ENCODE peak calls at places on chromosomes 11 and 22, in four cellular contexts. E, B, I and J are unnamed samples.

GRCh38 chr22:39234157-39234793 is 10.5 kb downstream of the PDGFB start:
- DNase-seq in E (no peak), B (peak; percentile 80), I (no peak), J (no peak)

GRCh38 chr11:133955945-133956421 is 785 bp downstream of the IGSF9B start:
- DNase-seq in E (no peak), B (no peak), I (no peak), J (no peak)

GRCh38 chr11:61106296-61106695 is 4.0 kb downstream of the CD5 start:
- DNase-seq in E (no peak), B (no peak), I (no peak), J (no peak)

GRCh38 chr11:131070365-131070764 is 154.1 kb upstream of the SNX19 start:
- DNase-seq in E (no peak), B (no peak), I (no peak), J (no peak)

GRCh38 chr11:71120346-71120963 is 131.9 kb downstream of the SHANK2 start:
- DNase-seq in E (peak; percentile 64), B (no peak), I (no peak), J (no peak)

GRCh38 chr11:15905334-15905733 is 451.0 kb downstream of the SOX6 start:
- DNase-seq in E (no peak), B (peak; percentile 53), I (no peak), J (no peak)

GRCh38 chr11:108960498-108960897 is 295.6 kb downstream of the DDX10 start:
- DNase-seq in E (no peak), B (no peak), I (no peak), J (no peak)

GRCh38 chr11:693415-693831 is 1.6 kb downstream of the DEAF1 start:
- DNase-seq in E (no peak), B (no peak), I (no peak), J (no peak)

GRCh38 chr11:4809246-4809645 is 5.1 kb upstream of the OR52R1 start:
- DNase-seq in E (no peak), B (no peak), I (no peak), J (no peak)

GRCh38 chr11:126926376-126926791 is 74.2 kb downstream of the KIRREL3 start:
- DNase-seq in E (no peak), B (no peak), I (no peak), J (no peak)

GRCh38 chr11:3227568-3228444 is 4.4 kb downstream of the MRGPRE start:
- DNase-seq in E (no peak), B (no peak), I (no peak), J (no peak)

GRCh38 chr11:58923300-58923788 is 15.9 kb upstream of the GLYATL1 start:
- DNase-seq in E (no peak), B (no peak), I (no peak), J (no peak)

GRCh38 chr11:126355926-126356897 is 726 bp downstream of the ST3GAL4 start:
- DNase-seq in E (no peak), B (peak; percentile 47), I (no peak), J (no peak)

GRCh38 chr11:101848262-101848661 is 66.5 kb upstream of the CEP126 start:
- DNase-seq in E (no peak), B (no peak), I (no peak), J (no peak)

GRCh38 chr11:134762248-134763029 is 350.4 kb upstream of the B3GAT1 start:
- DNase-seq in E (no peak), B (no peak), I (no peak), J (no peak)

GRCh38 chr11:62186195-62186594 is 3.8 kb upstream of the SCGB1D1 start:
- DNase-seq in E (no peak), B (no peak), I (no peak), J (no peak)

GRCh38 chr11:2750101-2750509 is 50.3 kb upstream of the KCNQ1OT1 start:
- DNase-seq in E (no peak), B (no peak), I (no peak), J (no peak)

GRCh38 chr11:134622458-134622857 is 210.4 kb upstream of the B3GAT1 start:
- DNase-seq in E (no peak), B (no peak), I (no peak), J (no peak)

GRCh38 chr11:33895752-33896137 is 3.9 kb upstream of the LMO2 start:
- DNase-seq in E (no peak), B (no peak), I (no peak), J (no peak)

GRCh38 chr11:73659961-73660360 is 13.6 kb downstream of the PLEKHB1 start:
- DNase-seq in E (no peak), B (no peak), I (no peak), J (no peak)

GRCh38 chr11:92390783-92391182 is 166.2 kb downstream of the FAT3 start:
- DNase-seq in E (no peak), B (no peak), I (no peak), J (no peak)

GRCh38 chr11:108115495-108116140 is 5.7 kb upstream of the ACAT1 start:
- DNase-seq in E (peak; percentile 84), B (peak; percentile 83), I (no peak), J (no peak)

GRCh38 chr11:47155914-47156313 is 20.8 kb downstream of the ARFGAP2 start:
- DNase-seq in E (no peak), B (no peak), I (no peak), J (no peak)

GRCh38 chr11:123374622-123374968 is 55.5 kb upstream of the GRAMD1B start:
- DNase-seq in E (no peak), B (no peak), I (no peak), J (no peak)

GRCh38 chr11:8597182-8597581 is 3.2 kb upstream of the STK33 start:
- DNase-seq in E (no peak), B (no peak), I (no peak), J (no peak)

GRCh38 chr11:3132271-3132781 is 32.8 kb downstream of the OSBPL5 start:
- DNase-seq in E (no peak), B (peak; percentile 9), I (no peak), J (no peak)

GRCh38 chr11:47550288-47551052 is 2.5 kb downstream of the CELF1 start:
- DNase-seq in E (no peak), B (no peak), I (no peak), J (no peak)

GRCh38 chr11:65496304-65497140 is 2.3 kb upstream of the MALAT1 start:
- DNase-seq in E (no peak), B (no peak), I (no peak), J (no peak)

GRCh38 chr22:28207281-28208030 is 288.4 kb upstream of the PITPNB start:
- DNase-seq in E (no peak), B (no peak), I (no peak), J (no peak)

GRCh38 chr11:123559418-123559817 is 95.0 kb downstream of the SCN3B start:
- DNase-seq in E (no peak), B (no peak), I (no peak), J (no peak)

GRCh38 chr22:43827336-43827735 is 15.2 kb upstream of the EFCAB6 start:
- DNase-seq in E (no peak), B (no peak), I (no peak), J (no peak)

GRCh38 chr11:8067929-8068575 is 13.0 kb upstream of the TUB start:
- DNase-seq in E (no peak), B (no peak), I (no peak), J (no peak)

GRCh38 chr22:19109198-19110063 is 12.8 kb downstream of the DGCR2 start:
- DNase-seq in E (no peak), B (no peak), I (peak; percentile 27), J (peak; percentile 44)

GRCh38 chr11:110428040-110428439 is 1.7 kb upstream of the FDX1 start:
- DNase-seq in E (no peak), B (no peak), I (no peak), J (no peak)

GRCh38 chr11:9563196-9563730 is 10.2 kb upstream of the WEE1 start:
- DNase-seq in E (no peak), B (no peak), I (no peak), J (no peak)

GRCh38 chr11:103007521-103007920 is 52.0 kb upstream of the MMP13 start:
- DNase-seq in E (no peak), B (no peak), I (no peak), J (no peak)